ENCODE peak calls at places on chromosomes 6 and 20, in seven cellular contexts. M is heart left ventricle; T is cardiac muscle cell; V is CD8-positive, alpha-beta T cell; F is BE2C; R is PC-9; P is mammary epithelial cell. G is an unnamed sample. For H3K4me1, the result is how much of the 10 kb centered on the place peaks cover.

GRCh38 chr20:59062057-59062456 is 19.5 kb upstream of the PRELID3B start:
- DNase-seq in M (no peak), T (peak), V (no peak), F (no peak), R (no peak), P (no peak), G (no peak)

GRCh38 chr6:29319931-29320330 is 18.4 kb downstream of the OR14J1 start:
- DNase-seq in M (no peak), T (no peak), V (no peak), F (no peak), R (no peak), P (no peak), G (no peak)

GRCh38 chr6:167710521-167710920 is 116.2 kb upstream of the AFDN start:
- DNase-seq in M (no peak), T (no peak), V (no peak), F (no peak), R (no peak), P (no peak), G (no peak)

GRCh38 chr20:62364911-62365736 is 2.0 kb downstream of the LAMA5 start:
- DNase-seq in M (peak), T (no peak), V (no peak), F (peak), R (peak), P (no peak), G (peak)

GRCh38 chr20:60201198-60201597 is 243.0 kb downstream of the CDH26 start:
- DNase-seq in M (no peak), T (no peak), V (no peak), F (no peak), R (no peak), P (no peak), G (no peak)

GRCh38 chr6:16684896-16685554 is 76.2 kb downstream of the ATXN1 start:
- DNase-seq in M (no peak), T (no peak), V (peak), F (no peak), R (no peak), P (peak), G (no peak)

GRCh38 chr20:6074145-6074561 is 20.3 kb upstream of the LRRN4 start:
- DNase-seq in M (peak), T (peak), V (no peak), F (peak), R (no peak), P (no peak), G (no peak)

GRCh38 chr6:118495639-118496296 is 52.3 kb upstream of the PLN start:
- DNase-seq in M (no peak), T (no peak), V (no peak), F (no peak), R (no peak), P (peak), G (no peak)

GRCh38 chr20:61210862-61211261 is 41.2 kb upstream of the CDH4 start:
- DNase-seq in M (no peak), T (no peak), V (no peak), F (no peak), R (no peak), P (no peak), G (no peak)

DNA sequence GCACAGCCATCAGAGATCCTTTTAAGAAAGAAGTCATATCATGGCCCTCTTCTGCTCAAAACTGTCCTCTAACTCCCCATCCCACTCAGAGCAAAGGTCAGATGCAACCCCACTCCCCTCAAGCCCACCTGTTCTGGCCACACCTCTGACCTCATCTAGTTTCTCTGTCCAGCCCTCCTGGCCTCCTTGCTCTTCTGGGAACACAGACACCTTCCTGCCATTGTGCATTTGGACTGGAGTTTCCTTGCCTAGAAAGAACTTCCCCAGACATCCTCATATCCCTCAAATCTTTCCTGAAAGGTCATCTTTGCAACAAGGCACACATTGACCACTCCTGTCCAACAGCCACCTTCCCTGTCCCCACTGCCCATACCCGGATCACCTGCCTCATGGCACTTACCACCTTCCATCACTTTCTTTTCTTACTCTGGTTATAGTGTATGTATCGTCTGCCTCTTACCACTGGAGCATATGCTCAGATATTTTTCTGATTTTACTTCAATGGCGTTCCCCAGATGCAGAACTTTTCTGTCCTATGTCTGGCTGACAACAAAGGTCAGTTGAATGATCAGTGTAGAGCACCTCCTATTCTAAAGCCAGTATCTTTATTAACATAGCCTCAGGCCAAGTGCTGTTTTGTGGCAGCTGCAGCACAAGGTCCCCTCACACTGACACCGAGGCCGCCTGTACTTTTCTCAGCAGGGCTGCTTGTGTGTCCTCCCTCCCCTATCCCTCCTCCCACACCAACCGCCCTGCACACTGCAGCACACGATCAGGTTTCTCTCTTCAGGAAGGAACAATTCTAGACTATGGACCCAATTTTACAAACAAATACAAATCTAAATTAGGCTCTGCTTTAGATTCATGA is 4.2 kb downstream of the HLA-C start:
- DNase-seq in M (no peak), T (no peak), V (peak), F (peak), R (no peak), P (no peak), G (no peak)
- H3K4me3 ChIP-seq in M (no peak), T (no peak), V (no peak), F (no peak), R (no peak), P (no peak), G (no peak)

DNA sequence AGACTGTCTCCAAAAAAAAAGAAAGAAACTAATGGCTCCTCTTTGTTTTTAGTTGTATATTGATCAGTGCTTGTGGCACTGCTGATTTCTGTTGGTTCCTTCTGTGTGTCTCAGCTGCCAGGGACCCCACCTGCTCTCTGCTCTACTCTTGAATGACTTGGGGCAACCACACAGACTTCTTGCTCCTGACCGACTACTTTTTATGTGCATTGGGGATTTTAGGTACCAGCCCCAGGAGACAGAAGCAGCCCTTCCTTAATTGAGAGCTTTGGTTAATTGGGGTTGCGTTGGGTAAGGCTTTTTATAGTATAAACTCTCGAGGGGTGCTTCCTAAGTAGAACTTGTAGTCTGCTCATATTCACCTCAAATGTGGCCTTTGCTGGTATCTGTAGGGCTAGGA is 6.9 kb downstream of the STK35 start:
- DNase-seq in M (no peak), T (no peak), V (no peak), F (no peak), R (no peak), P (no peak), G (no peak)
- H3K4me1 ChIP-seq in M (under half), T (under half), V (half or more), F (under half), R (under half), P (under half), G (under half)

GRCh38 chr6:41531591-41532582 is 14.3 kb upstream of the FOXP4 start:
- DNase-seq in M (no peak), T (no peak), V (peak), F (peak), R (no peak), P (no peak), G (no peak)
- H3K4me3 ChIP-seq in M (no peak), T (no peak), V (peak), F (peak), R (no peak), P (no peak), G (no peak)

GRCh38 chr20:33647603-33648395 is 14.3 kb upstream of the C20orf144 start:
- DNase-seq in M (no peak), T (no peak), V (no peak), F (no peak), R (no peak), P (peak), G (no peak)

GRCh38 chr20:33649201-33649631 is 12.9 kb upstream of the C20orf144 start:
- DNase-seq in M (peak), T (no peak), V (no peak), F (peak), R (no peak), P (no peak), G (peak)

GRCh38 chr20:33646191-33646590 is 15.9 kb upstream of the C20orf144 start:
- DNase-seq in M (no peak), T (no peak), V (no peak), F (no peak), R (no peak), P (no peak), G (no peak)

GRCh38 chr20:33650111-33650752 is 11.9 kb upstream of the C20orf144 start:
- DNase-seq in M (no peak), T (no peak), V (no peak), F (no peak), R (no peak), P (no peak), G (peak)

GRCh38 chr20:33648396-33649004 is 13.6 kb upstream of the C20orf144 start:
- DNase-seq in M (no peak), T (peak), V (no peak), F (no peak), R (no peak), P (peak), G (no peak)
- H3K4me1 ChIP-seq in M (under half), T (under half), V (under half), F (under half), R (under half), P (under half), G (under half)

DNA sequence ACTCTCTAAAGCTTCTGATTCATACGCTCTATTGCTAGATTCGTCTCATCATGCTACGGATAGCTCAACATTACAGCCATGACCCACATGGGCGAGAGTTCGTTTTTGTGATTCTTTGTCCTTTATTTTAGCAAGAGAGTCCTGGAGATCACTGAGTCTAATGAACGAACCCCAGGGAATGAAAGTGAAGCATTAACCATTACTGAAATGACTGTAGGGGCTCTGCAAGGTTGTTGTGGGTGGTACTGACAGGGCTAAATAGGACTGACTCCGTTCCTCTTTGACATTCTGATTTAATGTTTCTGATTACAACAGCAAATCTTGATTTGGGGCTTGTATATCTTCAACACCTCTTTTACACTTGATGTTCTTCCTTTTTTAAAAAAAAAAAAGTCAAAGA is 13.7 kb upstream of the RTF2 start:
- DNase-seq in M (no peak), T (no peak), V (no peak), F (no peak), R (no peak), P (no peak), G (no peak)
- H3K4me3 ChIP-seq in M (no peak), T (no peak), V (no peak), F (no peak), R (no peak), P (no peak), G (no peak)

GRCh38 chr6:11386726-11387125 is 150.8 kb upstream of the TMEM170B start:
- DNase-seq in M (no peak), T (no peak), V (no peak), F (no peak), R (no peak), P (no peak), G (no peak)

GRCh38 chr6:11387702-11388101 is 149.8 kb upstream of the TMEM170B start:
- DNase-seq in M (no peak), T (no peak), V (no peak), F (no peak), R (no peak), P (no peak), G (no peak)

GRCh38 chr6:11388983-11389944 is 148.3 kb upstream of the TMEM170B start:
- DNase-seq in M (no peak), T (no peak), V (no peak), F (no peak), R (no peak), P (no peak), G (no peak)

GRCh38 chr6:11384531-11385309 is 152.3 kb upstream of the NEDD9 start:
- DNase-seq in M (no peak), T (no peak), V (no peak), F (no peak), R (no peak), P (no peak), G (no peak)

GRCh38 chr6:11386323-11386722 is 151.2 kb upstream of the TMEM170B start:
- DNase-seq in M (no peak), T (no peak), V (no peak), F (no peak), R (no peak), P (no peak), G (no peak)
- H3K4me1 ChIP-seq in M (under half), T (under half), V (under half), F (under half), R (under half), P (under half), G (under half)

DNA sequence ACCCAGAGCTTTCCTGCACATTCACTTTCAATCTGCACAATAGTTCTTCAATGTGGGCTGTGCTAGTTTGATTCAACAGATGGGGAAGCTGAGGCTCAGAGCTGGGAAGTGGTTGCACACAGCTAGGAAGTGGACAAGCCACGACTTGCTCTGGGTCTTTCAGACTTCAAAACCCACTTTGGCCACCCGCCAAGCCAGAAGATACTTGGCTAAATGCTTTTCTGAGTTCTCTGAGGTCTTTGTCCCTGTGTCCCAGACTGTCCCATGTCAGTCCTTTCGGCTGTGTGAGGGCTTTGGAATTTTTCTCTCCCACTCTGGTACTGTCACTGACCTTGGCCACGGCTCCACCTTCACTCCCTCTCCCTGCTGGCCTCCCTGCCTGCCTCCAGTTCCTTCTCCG is 10.5 kb downstream of the PDYN start:
- DNase-seq in M (no peak), T (no peak), V (no peak), F (no peak), R (no peak), P (no peak), G (no peak)
- H3K4me3 ChIP-seq in M (no peak), T (no peak), V (no peak), F (no peak), R (no peak), P (no peak), G (no peak)

GRCh38 chr6:44053760-44054556 is 73.3 kb downstream of the MRPL14 start:
- DNase-seq in M (no peak), T (peak), V (no peak), F (no peak), R (no peak), P (peak), G (peak)
- H3K4me1 ChIP-seq in M (under half), T (under half), V (under half), F (half or more), R (half or more), P (half or more), G (under half)

DNA sequence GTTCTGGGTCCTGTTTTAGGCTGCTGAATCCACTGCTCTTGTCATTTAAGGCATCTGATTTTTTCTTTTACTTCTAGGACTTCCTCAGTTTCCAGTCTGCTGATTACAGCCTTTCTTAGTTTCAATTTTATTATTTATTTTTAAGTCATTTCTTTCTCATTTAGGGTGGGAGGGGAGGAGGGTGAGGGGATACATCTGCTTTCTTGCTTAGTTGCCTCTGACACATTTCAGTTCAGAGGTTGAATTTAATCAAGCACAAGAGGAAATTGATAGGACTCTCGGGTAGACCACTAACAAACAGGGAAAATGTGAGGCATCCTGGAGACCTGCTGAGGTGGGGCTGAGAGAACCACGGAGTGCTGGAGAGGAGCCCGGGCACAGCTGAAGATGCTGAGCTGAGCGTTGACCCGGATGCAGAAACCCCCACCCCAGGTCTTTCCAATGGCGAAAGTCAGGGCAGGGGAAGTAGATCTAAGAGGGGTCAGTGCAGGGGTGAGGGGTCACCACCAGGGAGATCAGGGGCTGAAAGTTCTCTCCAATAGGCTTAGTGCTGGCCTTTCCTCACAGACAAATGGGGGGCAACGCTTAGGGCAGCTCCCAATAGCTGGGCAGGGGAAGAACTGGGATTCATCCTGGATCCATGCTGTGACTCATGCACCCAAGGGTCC is 7.6 kb upstream of the TREML2 start:
- DNase-seq in M (no peak), T (no peak), V (no peak), F (no peak), R (no peak), P (no peak), G (no peak)
- H3K4me3 ChIP-seq in M (no peak), T (no peak), V (no peak), F (no peak), R (no peak), P (no peak), G (no peak)

GRCh38 chr6:26299286-26300042 is 65.5 kb upstream of the BTN3A2 start:
- DNase-seq in M (no peak), T (no peak), V (no peak), F (peak), R (no peak), P (no peak), G (no peak)
- H3K4me1 ChIP-seq in M (under half), T (under half), V (under half), F (under half), R (under half), P (under half), G (under half)